ENCODE peak calls at places on chromosomes 11 and 22, in six cellular contexts. H is stimulated activated CD4-positive, alpha-beta T cell treated with anti-CD3 and anti-CD28 coated beads, Interleukin-12 subunit alpha, Interleukin-12 subunit beta, amount 100 ng/mL, for 24 hours; C is SHP77; O is mucosa of descending colon; V is psoas muscle; P is Calu3. M is an unnamed sample.

GRCh38 chr11:15629690-15630321 is 515.1 kb downstream of the INSC start:
- DNase-seq in H (no peak), C (no peak), O (peak; percentile 51), V (no peak), P (peak; percentile 64), M (peak; percentile 36)

GRCh38 chr11:70244698-70245097 is 25.8 kb upstream of the PPFIA1 start:
- DNase-seq in H (no peak), C (no peak), O (no peak), V (no peak), P (no peak), M (peak; percentile 54)

GRCh38 chr11:15744693-15745092 is 611.7 kb downstream of the SOX6 start:
- DNase-seq in H (no peak), C (no peak), O (no peak), V (no peak), P (no peak), M (no peak)

GRCh38 chr11:130070829-130071205 is 1.1 kb downstream of the APLP2 start:
- DNase-seq in H (no peak), C (no peak), O (no peak), V (no peak), P (no peak), M (peak; percentile 59)

GRCh38 chr11:44260081-44260480 is 49.9 kb downstream of the ALX4 start:
- DNase-seq in H (no peak), C (no peak), O (no peak), V (no peak), P (no peak), M (no peak)

GRCh38 chr11:18669629-18670162 is 28.9 kb upstream of the TMEM86A start:
- DNase-seq in H (no peak), C (no peak), O (no peak), V (no peak), P (no peak), M (no peak)

GRCh38 chr11:122804161-122804560 is 34.1 kb upstream of the CRTAM start:
- DNase-seq in H (no peak), C (no peak), O (no peak), V (no peak), P (no peak), M (peak; percentile 61)

GRCh38 chr22:33657670-33658069 is 262.6 kb downstream of the LARGE1 start:
- DNase-seq in H (no peak), C (no peak), O (no peak), V (no peak), P (no peak), M (no peak)

M was measured in adipocyte.